ENCODE peak calls at places on chromosome 2, in four cellular contexts. C is lung, B is posterior cingulate gyrus, X is ELR. Q is an unnamed sample.

GRCh38 chr2:31271851-31272267 is 37.9 kb downstream of the EHD3 start:
- DNase-seq in C (no peak), B (no peak), X (peak), Q (no peak)

GRCh38 chr2:234763051-234763909 is 188.5 kb upstream of the SH3BP4 start:
- DNase-seq in C (no peak), B (no peak), X (peak), Q (no peak)

GRCh38 chr2:9251154-9252001 is 44.8 kb downstream of the ASAP2 start:
- DNase-seq in C (no peak), B (peak), X (peak), Q (no peak)

GRCh38 chr2:121173112-121173511 is 111.9 kb downstream of the TFCP2L1 start:
- DNase-seq in C (no peak), B (peak), X (no peak), Q (no peak)

GRCh38 chr2:20671736-20672080 is 4.8 kb downstream of the GDF7 start:
- DNase-seq in C (no peak), B (no peak), X (no peak), Q (no peak)

GRCh38 chr2:26521054-26521912 is 43.4 kb upstream of the OTOF start:
- DNase-seq in C (no peak), B (peak), X (peak), Q (no peak)

GRCh38 chr2:241571821-241572620 is 13.5 kb downstream of the BOK start:
- DNase-seq in C (no peak), B (peak), X (no peak), Q (no peak)

GRCh38 chr2:158761626-158762025 is 33.5 kb upstream of the DAPL1 start:
- DNase-seq in C (no peak), B (no peak), X (peak), Q (no peak)

GRCh38 chr2:159903404-159904126 is 105.6 kb upstream of the CD302 start:
- DNase-seq in C (peak), B (no peak), X (no peak), Q (no peak)

GRCh38 chr2:20424300-20425290 is 22.3 kb upstream of the RHOB start:
- DNase-seq in C (no peak), B (peak), X (peak), Q (peak)

GRCh38 chr2:98698896-98699295 is 32.0 kb downstream of the MGAT4A start:
- DNase-seq in C (no peak), B (no peak), X (no peak), Q (no peak)

GRCh38 chr2:216792222-216793001 is 67.5 kb downstream of the TNP1 start:
- DNase-seq in C (no peak), B (no peak), X (no peak), Q (no peak)